ENCODE peak calls at places on chromosomes 11 and 22, in nine cellular contexts. H, T, A, L, G, P, O, Q and Y are unnamed samples. For H3K4me1, the result is how much of the 10 kb centered on the place peaks cover.

GRCh38 chr11:116732740-116733385 is 39.9 kb downstream of the BUD13 start:
- DNase-seq in H (peak), T (peak), A (peak), L (peak), G (peak), P (peak), O (peak), Q (peak), Y (peak)

GRCh38 chr11:114057147-114057546 is 2.4 kb upstream of the ZBTB16 start:
- DNase-seq in H (no peak), T (no peak), A (no peak), L (no peak), G (no peak), P (no peak), O (no peak), Q (no peak), Y (no peak)

GRCh38 chr11:19557720-19558140 is 154.9 kb upstream of the NAV2 start:
- DNase-seq in H (peak), T (no peak), A (peak), L (peak), G (peak), P (peak), O (peak), Q (peak), Y (peak)

GRCh38 chr11:57638005-57638760 is 11.5 kb downstream of the YPEL4 start:
- DNase-seq in H (peak), T (no peak), A (no peak), L (peak), G (peak), P (peak), O (no peak), Q (peak), Y (no peak)

GRCh38 chr11:104858882-104859735 is 39.2 kb downstream of the CASP12 start:
- DNase-seq in H (no peak), T (no peak), A (no peak), L (no peak), G (no peak), P (no peak), O (no peak), Q (no peak), Y (no peak)

GRCh38 chr11:94734563-94735275 is 33.4 kb upstream of the AMOTL1 start:
- DNase-seq in H (no peak), T (no peak), A (no peak), L (no peak), G (no peak), P (no peak), O (no peak), Q (no peak), Y (no peak)

GRCh38 chr11:16382177-16382576 is 25.8 kb upstream of the SOX6 start:
- DNase-seq in H (no peak), T (no peak), A (no peak), L (no peak), G (no peak), P (no peak), O (no peak), Q (no peak), Y (no peak)

GRCh38 chr11:133782116-133782725 is 63.1 kb downstream of the SPATA19 start:
- DNase-seq in H (no peak), T (no peak), A (no peak), L (no peak), G (no peak), P (no peak), O (no peak), Q (no peak), Y (no peak)

GRCh38 chr11:28671326-28671725 is 563.1 kb downstream of the METTL15 start:
- DNase-seq in H (no peak), T (no peak), A (no peak), L (no peak), G (no peak), P (no peak), O (no peak), Q (no peak), Y (no peak)

GRCh38 chr11:16881074-16881709 is 133.0 kb downstream of the PLEKHA7 start:
- DNase-seq in H (peak), T (no peak), A (no peak), L (no peak), G (peak), P (peak), O (no peak), Q (no peak), Y (no peak)

GRCh38 chr11:94968334-94968958 is 4.9 kb downstream of the CWC15 start:
- DNase-seq in H (peak), T (no peak), A (no peak), L (no peak), G (no peak), P (no peak), O (no peak), Q (no peak), Y (no peak)

GRCh38 chr11:130055637-130056036 is 14.1 kb upstream of the APLP2 start:
- DNase-seq in H (no peak), T (no peak), A (no peak), L (no peak), G (no peak), P (no peak), O (no peak), Q (no peak), Y (no peak)

GRCh38 chr11:67024410-67024809 is 1.5 kb downstream of the SYT12 start:
- DNase-seq in H (no peak), T (no peak), A (no peak), L (no peak), G (no peak), P (no peak), O (no peak), Q (no peak), Y (no peak)

GRCh38 chr11:120279490-120279889 is 39.5 kb downstream of the POU2F3 start:
- DNase-seq in H (no peak), T (no peak), A (no peak), L (no peak), G (no peak), P (no peak), O (no peak), Q (no peak), Y (no peak)

GRCh38 chr11:112780351-112781043 is 180.7 kb upstream of the NCAM1 start:
- DNase-seq in H (no peak), T (no peak), A (no peak), L (no peak), G (no peak), P (peak), O (no peak), Q (no peak), Y (peak)

GRCh38 chr11:73228268-73229134 is 10.4 kb downstream of the P2RY2 start:
- DNase-seq in H (no peak), T (no peak), A (no peak), L (no peak), G (peak), P (peak), O (no peak), Q (no peak), Y (no peak)

GRCh38 chr22:29811377-29811776 is 26.7 kb downstream of the ASCC2 start:
- DNase-seq in H (no peak), T (no peak), A (peak), L (peak), G (peak), P (no peak), O (no peak), Q (no peak), Y (no peak)

GRCh38 chr11:1422481-1422880 is 32.7 kb downstream of the BRSK2 start:
- DNase-seq in H (no peak), T (no peak), A (no peak), L (no peak), G (no peak), P (no peak), O (no peak), Q (no peak), Y (no peak)

DNA sequence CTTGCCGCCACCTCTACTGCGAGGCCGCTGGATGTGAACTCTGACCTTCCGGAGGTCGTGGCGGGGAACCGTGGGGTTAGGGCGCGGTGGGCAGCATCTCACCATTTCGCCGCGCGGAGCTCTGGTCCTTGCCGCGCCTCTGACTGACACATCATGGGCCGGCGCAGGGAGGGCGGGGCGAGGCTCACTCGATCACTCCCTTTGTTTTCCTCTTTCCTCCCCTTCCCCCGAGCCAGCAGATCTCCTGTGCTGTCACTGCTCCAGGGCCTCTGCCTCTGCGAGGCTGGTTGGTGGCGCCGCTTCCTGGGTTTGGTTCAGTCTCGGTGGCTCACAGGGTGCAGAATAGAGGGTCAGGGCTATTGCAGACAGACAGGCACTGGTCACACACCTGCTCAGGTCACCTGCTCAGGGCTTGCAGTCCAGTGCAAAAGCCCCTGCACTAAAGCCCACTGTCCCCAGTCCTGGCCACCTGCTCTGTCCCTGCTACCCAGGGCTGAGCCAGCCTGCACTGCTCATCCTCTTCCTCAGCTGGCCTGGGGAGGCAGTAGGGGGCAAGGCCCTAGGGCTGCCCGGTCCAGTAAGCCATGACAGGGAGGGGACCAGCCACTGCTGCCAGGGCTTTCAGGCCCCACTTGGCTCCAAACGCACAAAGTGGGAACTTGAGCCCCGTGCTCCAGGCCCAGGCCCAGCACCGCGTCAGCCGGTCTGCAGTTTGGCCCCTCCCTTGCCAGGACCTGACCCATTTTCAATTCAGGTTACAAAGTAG is 36.2 kb downstream of the PISD start:
- DNase-seq in H (no peak), T (no peak), A (peak), L (no peak), G (no peak), P (peak), O (no peak), Q (no peak), Y (no peak)
- H3K4me1 ChIP-seq in H (under half), T (under half), A (under half), L (under half), G (half or more), P (under half), O (under half), Q (under half), Y (under half)

DNA sequence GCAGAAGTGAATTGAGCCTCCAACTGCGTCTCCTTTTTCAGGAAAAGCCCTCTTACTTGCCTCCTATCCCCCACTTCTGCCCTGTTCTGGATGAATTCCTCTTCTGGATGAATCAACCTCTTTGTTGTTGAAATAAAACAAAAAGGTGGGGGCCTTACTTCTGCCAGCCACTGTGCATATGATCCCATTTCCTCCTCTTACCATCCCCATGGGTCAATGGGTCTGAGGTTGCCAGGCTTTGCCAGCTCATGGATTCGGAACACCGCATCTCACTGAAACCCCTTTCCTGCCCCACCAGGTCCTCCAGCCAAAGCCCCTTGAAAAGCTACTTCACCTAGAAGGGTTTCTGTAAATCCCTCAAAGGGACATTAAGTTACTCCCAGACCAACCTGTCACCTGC is 3.7 kb upstream of the CHST1 start:
- DNase-seq in H (no peak), T (no peak), A (no peak), L (no peak), G (no peak), P (no peak), O (no peak), Q (no peak), Y (no peak)
- H3K4me1 ChIP-seq in H (under half), T (under half), A (under half), L (under half), G (under half), P (under half), O (under half), Q (under half), Y (under half)

GRCh38 chr11:9745411-9746211 is 81.7 kb downstream of the SWAP70 start:
- DNase-seq in H (no peak), T (peak), A (no peak), L (no peak), G (no peak), P (no peak), O (no peak), Q (no peak), Y (no peak)

GRCh38 chr11:9747229-9747628 is 83.4 kb downstream of the SWAP70 start:
- DNase-seq in H (no peak), T (no peak), A (no peak), L (no peak), G (no peak), P (no peak), O (no peak), Q (no peak), Y (no peak)

GRCh38 chr11:9747816-9748215 is 83.9 kb downstream of the SWAP70 start:
- DNase-seq in H (no peak), T (no peak), A (no peak), L (no peak), G (peak), P (no peak), O (no peak), Q (no peak), Y (no peak)

GRCh38 chr11:9750551-9750950 is 86.7 kb downstream of the SWAP70 start:
- DNase-seq in H (no peak), T (no peak), A (no peak), L (no peak), G (no peak), P (no peak), O (no peak), Q (no peak), Y (no peak)

DNA sequence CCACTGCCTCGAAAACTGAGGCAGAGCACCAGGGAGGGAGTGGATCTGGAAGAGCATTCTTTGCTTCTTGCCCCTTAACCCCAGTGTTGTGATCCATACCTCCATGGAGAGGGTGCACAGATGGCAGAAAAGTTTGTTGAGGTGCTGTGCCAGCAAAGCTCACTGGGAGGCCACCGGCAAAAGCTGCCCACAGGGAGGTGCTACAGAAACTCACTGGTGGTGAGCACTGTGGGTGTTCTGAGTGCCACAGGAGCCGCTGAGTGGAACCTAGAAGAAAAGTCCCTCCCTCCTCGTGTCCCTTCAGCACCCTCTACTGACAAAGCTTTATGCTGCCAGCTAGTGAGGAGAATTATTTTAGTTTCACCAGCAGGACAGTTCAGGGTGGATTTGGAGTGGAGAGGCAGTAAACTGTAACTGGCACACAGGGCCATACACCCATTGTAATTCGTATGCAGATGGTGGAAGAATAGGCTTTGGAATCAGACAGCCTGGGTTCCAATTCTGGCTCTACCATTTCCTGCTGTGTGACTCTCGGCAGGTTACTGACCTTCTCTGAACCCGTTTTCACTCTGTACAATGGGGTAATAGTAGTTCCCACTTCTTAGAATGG is 84.6 kb downstream of the SWAP70 start:
- DNase-seq in H (peak), T (peak), A (peak), L (peak), G (peak), P (no peak), O (peak), Q (peak), Y (peak)
- H3K4me1 ChIP-seq in H (under half), T (under half), A (under half), L (under half), G (under half), P (under half), O (under half), Q (under half), Y (under half)

DNA sequence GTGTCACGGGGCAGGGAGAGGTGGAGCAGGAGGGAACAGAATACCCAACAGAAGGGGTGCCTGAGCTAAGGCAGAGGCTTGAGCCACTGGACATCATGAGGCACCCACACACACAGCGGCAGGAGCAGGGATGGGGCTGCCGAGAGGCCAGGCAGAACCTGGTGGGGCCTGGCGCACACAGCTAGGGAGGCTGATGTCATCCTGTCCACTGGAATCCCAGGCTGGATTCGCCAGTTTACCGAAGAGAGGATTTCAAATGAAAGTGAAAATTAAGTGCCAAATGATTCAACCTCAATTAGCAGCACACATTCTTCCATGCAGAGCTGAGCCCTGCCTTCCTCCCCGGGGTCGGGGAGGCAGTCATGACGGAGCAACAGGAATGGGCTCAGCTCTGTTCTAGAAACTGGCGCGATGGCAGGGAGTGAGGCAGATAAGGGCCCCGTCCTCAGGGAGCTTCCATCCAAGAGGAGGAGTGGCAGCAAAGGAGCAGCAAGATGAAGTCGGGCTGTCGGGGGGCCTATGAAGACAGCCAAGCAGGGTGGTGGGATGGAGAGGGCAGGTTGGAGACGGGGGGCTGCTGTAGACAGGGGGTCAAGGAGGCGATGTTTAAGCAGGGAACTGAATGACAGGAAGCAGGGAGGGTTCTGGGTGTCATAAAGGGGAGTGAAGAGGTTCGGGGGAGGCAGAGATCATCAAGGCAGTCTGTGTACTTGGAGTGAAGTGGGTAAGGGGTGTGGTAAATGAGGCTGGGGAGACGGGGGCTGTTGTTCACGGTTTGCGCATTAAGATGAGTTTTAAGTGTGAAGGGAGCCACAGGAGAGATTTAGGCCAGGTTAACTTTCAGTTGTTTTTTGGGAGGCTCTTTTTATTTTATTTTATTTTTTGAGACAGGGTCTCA is 6.4 kb downstream of the RAC2 start:
- DNase-seq in H (no peak), T (no peak), A (no peak), L (no peak), G (peak), P (peak), O (no peak), Q (no peak), Y (no peak)
- H3K4me1 ChIP-seq in H (under half), T (half or more), A (under half), L (under half), G (half or more), P (under half), O (under half), Q (under half), Y (under half)

GRCh38 chr11:35152575-35152974 is 13.6 kb downstream of the CD44 start:
- DNase-seq in H (no peak), T (no peak), A (no peak), L (no peak), G (no peak), P (no peak), O (no peak), Q (no peak), Y (no peak)
- H3K4me1 ChIP-seq in H (under half), T (under half), A (under half), L (under half), G (half or more), P (under half), O (half or more), Q (under half), Y (under half)

GRCh38 chr11:6670202-6670830 is 12.8 kb downstream of the MRPL17 start:
- DNase-seq in H (no peak), T (no peak), A (no peak), L (no peak), G (no peak), P (no peak), O (no peak), Q (no peak), Y (no peak)

GRCh38 chr11:6674856-6675255 is 8.3 kb downstream of the MRPL17 start:
- DNase-seq in H (no peak), T (no peak), A (no peak), L (no peak), G (no peak), P (no peak), O (no peak), Q (no peak), Y (no peak)

GRCh38 chr11:6674198-6674597 is 8.9 kb downstream of the MRPL17 start:
- DNase-seq in H (no peak), T (no peak), A (no peak), L (no peak), G (no peak), P (no peak), O (no peak), Q (no peak), Y (no peak)

GRCh38 chr11:6673523-6673922 is 9.6 kb downstream of the MRPL17 start:
- DNase-seq in H (no peak), T (no peak), A (no peak), L (no peak), G (no peak), P (no peak), O (no peak), Q (no peak), Y (no peak)

DNA sequence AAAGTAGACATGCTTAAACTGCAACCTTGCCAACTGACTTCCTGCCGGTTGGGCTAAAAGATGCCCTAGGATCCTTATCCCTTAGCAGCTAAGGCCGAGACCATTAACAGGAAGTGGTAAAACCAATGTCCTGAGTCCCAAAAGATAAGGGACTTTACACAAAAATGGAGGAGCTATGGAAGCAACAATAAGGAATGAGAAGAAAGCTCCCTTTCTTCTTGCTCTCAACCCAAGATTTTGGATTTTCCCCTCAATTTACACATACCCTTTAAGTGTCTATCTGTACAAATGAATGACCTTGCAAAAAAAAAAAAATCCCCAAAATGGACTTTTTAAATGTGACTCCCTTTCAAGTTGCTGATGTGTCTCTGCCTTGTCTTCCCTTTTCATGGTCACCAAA is 11.1 kb downstream of the MRPL17 start:
- DNase-seq in H (no peak), T (no peak), A (no peak), L (no peak), G (no peak), P (no peak), O (no peak), Q (no peak), Y (no peak)
- H3K4me1 ChIP-seq in H (under half), T (under half), A (under half), L (under half), G (under half), P (under half), O (under half), Q (under half), Y (under half)

GRCh38 chr11:9205596-9205995 is 59.6 kb downstream of the DENND5A start:
- DNase-seq in H (no peak), T (no peak), A (no peak), L (no peak), G (no peak), P (no peak), O (no peak), Q (no peak), Y (no peak)

GRCh38 chr11:9210224-9210921 is 54.8 kb downstream of the DENND5A start:
- DNase-seq in H (no peak), T (no peak), A (no peak), L (no peak), G (no peak), P (no peak), O (no peak), Q (no peak), Y (no peak)

GRCh38 chr11:9206496-9206895 is 58.7 kb downstream of the DENND5A start:
- DNase-seq in H (peak), T (no peak), A (no peak), L (no peak), G (no peak), P (no peak), O (no peak), Q (no peak), Y (no peak)

GRCh38 chr11:9208726-9209501 is 56.2 kb downstream of the DENND5A start:
- DNase-seq in H (no peak), T (peak), A (no peak), L (no peak), G (no peak), P (no peak), O (no peak), Q (no peak), Y (peak)

GRCh38 chr11:9207229-9207628 is 57.9 kb downstream of the DENND5A start:
- DNase-seq in H (no peak), T (no peak), A (no peak), L (no peak), G (no peak), P (no peak), O (no peak), Q (no peak), Y (no peak)
- H3K4me1 ChIP-seq in H (under half), T (under half), A (under half), L (under half), G (under half), P (under half), O (under half), Q (under half), Y (under half)